ENCODE peak calls at places on chromosomes 4 and X, in seven cellular contexts. I is brain microvascular endothelial cell; Z is thoracic aorta; D is AG04450; E is CD8-positive, alpha-beta T cell; U is lower lobe of right lung; W is tibial artery. C is an unnamed sample.

GRCh38 chr4:147362868-147363440 is 117.9 kb upstream of the EDNRA start:
- DNase-seq in I (peak), Z (no peak), D (no peak), E (no peak), U (peak), W (peak), C (no peak)

GRCh38 chr4:26873391-26874026 is 12.9 kb downstream of the STIM2 start:
- DNase-seq in I (no peak), Z (no peak), D (no peak), E (no peak), U (no peak), W (no peak), C (no peak)

GRCh38 chr4:89781321-89781720 is 55.6 kb downstream of the SNCA start:
- DNase-seq in I (no peak), Z (no peak), D (no peak), E (no peak), U (no peak), W (no peak), C (no peak)

GRCh38 chr4:14178421-14178820 is 550.9 kb upstream of the BOD1L1 start:
- DNase-seq in I (no peak), Z (no peak), D (no peak), E (no peak), U (no peak), W (no peak), C (peak)

GRCh38 chr4:131085009-131085408 is 1989.1 kb downstream of the C4orf33 start:
- DNase-seq in I (no peak), Z (no peak), D (no peak), E (no peak), U (no peak), W (no peak), C (no peak)

GRCh38 chr4:57098945-57099344 is 11.2 kb downstream of the IGFBP7 start:
- DNase-seq in I (no peak), Z (no peak), D (peak), E (no peak), U (no peak), W (no peak), C (no peak)

GRCh38 chr4:20015825-20016224 is 235.9 kb upstream of the SLIT2 start:
- DNase-seq in I (no peak), Z (no peak), D (peak), E (no peak), U (no peak), W (no peak), C (peak)

GRCh38 chr4:165548702-165549101 is 169.9 kb downstream of the CPE start:
- DNase-seq in I (no peak), Z (no peak), D (no peak), E (no peak), U (no peak), W (no peak), C (no peak)

GRCh38 chr4:80029364-80029763 is 43.7 kb downstream of the ANTXR2 start:
- DNase-seq in I (no peak), Z (no peak), D (no peak), E (no peak), U (no peak), W (no peak), C (peak)

GRCh38 chrX:112832481-112833095 is 8.0 kb downstream of the AMOT start:
- DNase-seq in I (no peak), Z (no peak), D (no peak), E (no peak), U (peak), W (no peak), C (no peak)

GRCh38 chrX:123959281-123960063 is 2.0 kb upstream of the STAG2 start:
- DNase-seq in I (no peak), Z (no peak), D (no peak), E (no peak), U (peak), W (peak), C (no peak)

GRCh38 chrX:65871671-65872311 is 168.1 kb downstream of the VSIG4 start:
- DNase-seq in I (no peak), Z (no peak), D (no peak), E (no peak), U (no peak), W (peak), C (peak)

GRCh38 chrX:131764224-131764623 is 220.3 kb downstream of the OR13H1 start:
- DNase-seq in I (no peak), Z (no peak), D (no peak), E (no peak), U (no peak), W (no peak), C (no peak)

GRCh38 chrX:65035451-65035779 is 59.2 kb upstream of the ZC4H2 start:
- DNase-seq in I (peak), Z (no peak), D (no peak), E (no peak), U (no peak), W (peak), C (no peak)

GRCh38 chr4:108070775-108071174 is 81.1 kb downstream of the HADH start:
- DNase-seq in I (no peak), Z (no peak), D (no peak), E (no peak), U (no peak), W (no peak), C (no peak)

GRCh38 chr4:140012688-140013087 is 141.3 kb downstream of the MAML3 start:
- DNase-seq in I (peak), Z (no peak), D (peak), E (peak), U (peak), W (peak), C (peak)

GRCh38 chr4:38157592-38157991 is 197.4 kb downstream of the PTTG2 start:
- DNase-seq in I (no peak), Z (no peak), D (no peak), E (no peak), U (no peak), W (no peak), C (no peak)

GRCh38 chr4:140098481-140099132 is 55.4 kb downstream of the MAML3 start:
- DNase-seq in I (no peak), Z (no peak), D (no peak), E (no peak), U (no peak), W (no peak), C (no peak)

GRCh38 chrX:63764946-63765345 is 20.1 kb downstream of the ARHGEF9 start:
- DNase-seq in I (peak), Z (no peak), D (no peak), E (no peak), U (no peak), W (no peak), C (no peak)

GRCh38 chr4:12409507-12410190 is 981.0 kb upstream of the HS3ST1 start:
- DNase-seq in I (no peak), Z (no peak), D (no peak), E (no peak), U (no peak), W (no peak), C (no peak)

GRCh38 chrX:75746891-75747639 is 38.0 kb downstream of the MAGEE2 start:
- DNase-seq in I (peak), Z (no peak), D (no peak), E (peak), U (peak), W (no peak), C (no peak)

GRCh38 chr4:104642521-104642920 is 147.8 kb upstream of the CXXC4 start:
- DNase-seq in I (no peak), Z (no peak), D (no peak), E (no peak), U (no peak), W (no peak), C (no peak)

GRCh38 chrX:109774706-109775105 is 41.6 kb upstream of the ACSL4 start:
- DNase-seq in I (peak), Z (no peak), D (peak), E (no peak), U (no peak), W (no peak), C (no peak)

GRCh38 chr4:10647811-10648210 is 36.8 kb downstream of the CLNK start:
- DNase-seq in I (no peak), Z (no peak), D (no peak), E (no peak), U (no peak), W (no peak), C (no peak)

GRCh38 chr4:106875340-106875739 is 160.8 kb downstream of the DKK2 start:
- DNase-seq in I (no peak), Z (no peak), D (no peak), E (no peak), U (no peak), W (no peak), C (no peak)

GRCh38 chrX:47321978-47322377 is 48.4 kb upstream of the ZNF157 start:
- DNase-seq in I (no peak), Z (no peak), D (no peak), E (no peak), U (no peak), W (no peak), C (no peak)

GRCh38 chrX:47316276-47317025 is 53.9 kb upstream of the ZNF157 start:
- DNase-seq in I (peak), Z (no peak), D (no peak), E (no peak), U (no peak), W (no peak), C (no peak)

DNA sequence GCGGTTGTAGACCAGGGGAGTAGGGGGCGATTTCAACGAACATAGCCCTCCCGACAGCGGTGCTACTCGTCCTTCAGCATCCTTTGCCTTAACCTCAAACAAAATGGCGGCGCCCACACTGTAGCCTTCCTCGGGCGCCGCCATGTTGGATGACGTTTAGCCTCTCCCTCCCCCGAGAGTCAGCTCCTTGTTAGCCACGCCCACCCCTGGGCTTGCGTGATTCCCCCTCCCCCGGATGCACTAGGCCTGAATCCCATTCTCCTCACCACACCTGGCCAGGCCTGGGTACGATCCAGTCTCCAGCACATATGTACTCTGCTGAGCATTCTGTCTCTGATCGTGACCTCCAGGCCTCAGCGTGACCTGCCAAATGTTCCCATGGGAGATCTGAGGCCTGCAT is 49.0 kb upstream of the ZNF157 start:
- DNase-seq in I (peak), Z (no peak), D (no peak), E (no peak), U (peak), W (peak), C (no peak)
- H3K27ac ChIP-seq in I (no peak), Z (no peak), D (no peak), E (no peak), U (no peak), W (no peak), C (no peak)

GRCh38 chr4:145552181-145552822 is 66.9 kb upstream of the MMAA start:
- DNase-seq in I (no peak), Z (no peak), D (no peak), E (no peak), U (no peak), W (no peak), C (no peak)

GRCh38 chr4:145544998-145545397 is 63.3 kb downstream of the SMAD1 start:
- DNase-seq in I (no peak), Z (no peak), D (no peak), E (no peak), U (no peak), W (no peak), C (no peak)

GRCh38 chr4:145545538-145546224 is 64.0 kb downstream of the SMAD1 start:
- DNase-seq in I (peak), Z (no peak), D (peak), E (no peak), U (no peak), W (no peak), C (peak)

GRCh38 chr4:145541266-145541770 is 59.7 kb downstream of the SMAD1 start:
- DNase-seq in I (no peak), Z (no peak), D (no peak), E (no peak), U (no peak), W (no peak), C (no peak)

DNA sequence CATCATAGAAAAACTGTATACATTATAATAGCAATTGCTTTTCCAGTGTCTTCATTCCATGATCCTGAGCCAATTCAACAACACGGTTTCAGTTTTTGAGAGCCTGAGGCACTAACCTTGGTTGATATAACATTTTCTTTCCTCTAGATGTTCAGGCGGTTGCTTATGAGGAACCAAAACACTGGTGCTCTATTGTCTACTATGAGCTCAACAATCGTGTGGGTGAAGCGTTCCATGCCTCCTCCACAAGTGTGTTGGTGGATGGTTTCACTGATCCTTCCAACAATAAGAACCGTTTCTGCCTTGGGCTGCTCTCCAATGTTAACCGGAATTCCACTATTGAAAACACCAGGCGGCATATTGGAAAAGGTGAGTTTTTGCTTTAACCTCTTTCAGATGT is 64.9 kb downstream of the SMAD1 start:
- DNase-seq in I (no peak), Z (no peak), D (no peak), E (no peak), U (no peak), W (no peak), C (no peak)
- H3K27ac ChIP-seq in I (no peak), Z (no peak), D (peak), E (no peak), U (no peak), W (no peak), C (peak)

GRCh38 chr4:157271166-157271869 is 50.8 kb downstream of the GRIA2 start:
- DNase-seq in I (peak), Z (no peak), D (no peak), E (no peak), U (no peak), W (no peak), C (peak)
- H3K27ac ChIP-seq in I (no peak), Z (no peak), D (no peak), E (no peak), U (no peak), W (no peak), C (no peak)

DNA sequence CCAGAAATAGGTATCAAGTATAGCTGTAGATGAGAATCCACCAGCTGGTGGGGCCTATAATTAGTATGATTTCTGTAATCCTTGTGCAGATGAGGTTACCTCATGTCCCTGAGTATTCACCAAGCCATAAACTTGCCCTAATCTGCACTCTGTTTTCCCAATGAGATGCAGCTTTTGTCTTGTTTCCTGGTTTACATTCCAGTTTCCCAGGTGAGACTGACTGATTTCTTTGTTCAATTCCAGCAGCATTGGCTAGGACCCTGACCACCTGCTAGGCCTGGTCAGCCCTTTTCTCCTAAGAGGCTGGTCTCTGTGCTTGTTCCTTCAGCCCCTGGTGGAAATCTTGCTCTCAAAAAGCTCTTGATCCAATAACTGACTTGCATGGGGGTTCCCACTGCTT is 44.6 kb downstream of the GABRB1 start:
- DNase-seq in I (no peak), Z (no peak), D (no peak), E (no peak), U (no peak), W (no peak), C (no peak)
- H3K27ac ChIP-seq in I (peak), Z (no peak), D (no peak), E (no peak), U (no peak), W (no peak), C (no peak)

GRCh38 chrX:68822641-68823410 is 6.0 kb upstream of the EFNB1 start:
- DNase-seq in I (peak), Z (no peak), D (no peak), E (no peak), U (no peak), W (peak), C (no peak)
- H3K27ac ChIP-seq in I (no peak), Z (no peak), D (no peak), E (no peak), U (no peak), W (no peak), C (no peak)

DNA sequence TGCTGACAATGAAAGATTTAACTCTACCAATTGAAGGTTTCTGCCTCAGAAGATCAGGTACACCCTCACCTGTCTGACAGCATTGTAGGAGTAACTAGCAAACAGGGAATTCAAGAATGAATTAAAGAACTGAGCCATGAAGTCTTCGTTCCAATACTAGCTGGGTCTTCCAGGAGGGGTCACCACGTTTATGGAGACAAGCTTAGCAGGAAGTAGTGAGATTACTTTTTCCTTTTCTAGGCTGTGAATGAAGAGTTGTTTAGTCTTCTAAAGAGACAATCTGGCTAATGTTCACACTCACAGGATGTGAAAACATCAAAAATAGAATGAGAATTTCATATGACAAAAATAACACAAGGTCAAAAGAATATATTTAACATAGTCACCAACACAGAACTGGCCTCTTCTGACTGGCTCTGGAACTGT is 54.9 kb downstream of the REELD1 start:
- DNase-seq in I (no peak), Z (no peak), D (no peak), E (no peak), U (no peak), W (no peak), C (no peak)
- H3K27ac ChIP-seq in I (no peak), Z (no peak), D (no peak), E (no peak), U (no peak), W (no peak), C (no peak)

GRCh38 chrX:101668143-101668542 is 8.5 kb upstream of the ARMCX2 start:
- DNase-seq in I (no peak), Z (no peak), D (no peak), E (no peak), U (no peak), W (no peak), C (no peak)
- H3K27ac ChIP-seq in I (no peak), Z (no peak), D (no peak), E (no peak), U (no peak), W (no peak), C (no peak)

GRCh38 chr4:39469429-39470077 is 10.7 kb downstream of the LIAS start:
- DNase-seq in I (peak), Z (no peak), D (peak), E (no peak), U (no peak), W (peak), C (no peak)

GRCh38 chr4:39476181-39476873 is 17.5 kb downstream of the LIAS start:
- DNase-seq in I (no peak), Z (no peak), D (no peak), E (no peak), U (no peak), W (no peak), C (no peak)

GRCh38 chr4:39470402-39470801 is 11.5 kb downstream of the LIAS start:
- DNase-seq in I (no peak), Z (no peak), D (no peak), E (no peak), U (no peak), W (no peak), C (no peak)

GRCh38 chr4:39467470-39467869 is 8.6 kb downstream of the LIAS start:
- DNase-seq in I (no peak), Z (no peak), D (no peak), E (no peak), U (no peak), W (no peak), C (no peak)

GRCh38 chr4:39472396-39472795 is 13.5 kb downstream of the LIAS start:
- DNase-seq in I (no peak), Z (no peak), D (no peak), E (no peak), U (no peak), W (no peak), C (no peak)
- H3K27ac ChIP-seq in I (no peak), Z (no peak), D (no peak), E (no peak), U (no peak), W (no peak), C (no peak)

C was measured in epithelial cell of prostate.